ENCODE peak calls at places on chromosomes 12 and 14, in five cellular contexts. P, N, Y, T and M are unnamed samples.
A peak's percentile ranks its signal among the peaks of the same experiment; 100 is the strongest.

GRCh38 chr14:24690492-24690891 is 56.5 kb upstream of the GZMB start:
- DNase-seq in P (no peak), N (no peak), Y (no peak), T (no peak), M (no peak)

GRCh38 chr14:63248211-63248610 is 44.0 kb downstream of the RHOJ start:
- DNase-seq in P (no peak), N (peak; percentile 84), Y (no peak), T (no peak), M (peak; percentile 86)

GRCh38 chr12:129563266-129563665 is 340.6 kb downstream of the TMEM132D start:
- DNase-seq in P (no peak), N (no peak), Y (no peak), T (no peak), M (no peak)

GRCh38 chr14:105839425-105840265 is 313.3 kb downstream of the TMEM121 start:
- DNase-seq in P (no peak), N (no peak), Y (no peak), T (no peak), M (no peak)

GRCh38 chr12:34205401-34205800 is 183.1 kb downstream of the ALG10 start:
- DNase-seq in P (no peak), N (no peak), Y (no peak), T (no peak), M (no peak)

GRCh38 chr12:130644566-130644965 is 71.5 kb downstream of the RIMBP2 start:
- DNase-seq in P (no peak), N (no peak), Y (no peak), T (no peak), M (no peak)

GRCh38 chr12:3303410-3304136 is 187.4 kb upstream of the PRMT8 start:
- DNase-seq in P (peak; percentile 25), N (no peak), Y (peak; percentile 52), T (no peak), M (no peak)

GRCh38 chr14:92040431-92041040 is 677 bp upstream of the TRIP11 start:
- DNase-seq in P (peak; percentile 37), N (peak; percentile 46), Y (peak; percentile 18), T (peak; percentile 25), M (peak; percentile 19)

GRCh38 chr12:113159937-113160336 is 10.4 kb downstream of the CFAP73 start:
- DNase-seq in P (no peak), N (no peak), Y (no peak), T (no peak), M (no peak)

GRCh38 chr14:50359631-50360030 is 37.0 kb downstream of the CDKL1 start:
- DNase-seq in P (no peak), N (no peak), Y (no peak), T (no peak), M (no peak)

GRCh38 chr14:97382616-97383226 is 585.5 kb downstream of the VRK1 start:
- DNase-seq in P (no peak), N (no peak), Y (no peak), T (peak; percentile 28), M (no peak)

GRCh38 chr14:92665699-92666110 is 82.7 kb downstream of the LGMN start:
- DNase-seq in P (no peak), N (peak; percentile 30), Y (no peak), T (no peak), M (no peak)

GRCh38 chr14:74421997-74422396 is 4.0 kb downstream of the SYNDIG1L start:
- DNase-seq in P (no peak), N (no peak), Y (no peak), T (no peak), M (no peak)

GRCh38 chr14:22466520-22466919 is 122.5 kb downstream of the DAD1 start:
- DNase-seq in P (no peak), N (no peak), Y (no peak), T (no peak), M (peak; percentile 31)

GRCh38 chr14:61460853-61461611 is 139.7 kb downstream of the PRKCH start:
- DNase-seq in P (no peak), N (peak; percentile 60), Y (peak; percentile 58), T (no peak), M (no peak)

GRCh38 chr12:39236994-39237393 is 205.9 kb downstream of the KIF21A start:
- DNase-seq in P (peak; percentile 49), N (peak; percentile 3), Y (no peak), T (no peak), M (peak; percentile 88)

GRCh38 chr12:65335021-65335714 is 56.7 kb downstream of the MSRB3 start:
- DNase-seq in P (peak; percentile 73), N (peak; percentile 40), Y (peak; percentile 86), T (no peak), M (peak; percentile 95)

GRCh38 chr12:100473716-100474150 is at the start of gene NR1H4:
- DNase-seq in P (no peak), N (no peak), Y (peak; percentile 32), T (no peak), M (peak; percentile 75)

GRCh38 chr12:107645630-107646333 is 39.8 kb upstream of the PWP1 start:
- DNase-seq in P (peak; percentile 48), N (peak; percentile 85), Y (no peak), T (no peak), M (no peak)

GRCh38 chr12:60926256-60926655 is 1330.4 kb downstream of the SLC16A7 start:
- DNase-seq in P (no peak), N (no peak), Y (no peak), T (no peak), M (no peak)

GRCh38 chr12:9332564-9332963 is 124.4 kb upstream of the PZP start:
- DNase-seq in P (no peak), N (no peak), Y (no peak), T (no peak), M (no peak)

GRCh38 chr12:93664573-93665138 is 12.5 kb upstream of the CRADD start:
- DNase-seq in P (no peak), N (no peak), Y (peak; percentile 8), T (no peak), M (peak; percentile 18)

GRCh38 chr12:45183263-45183662 is 32.6 kb upstream of the ANO6 start:
- DNase-seq in P (no peak), N (peak; percentile 51), Y (peak; percentile 13), T (no peak), M (peak; percentile 50)

GRCh38 chr12:22164101-22164500 is 118.1 kb downstream of the CMAS start:
- DNase-seq in P (no peak), N (no peak), Y (no peak), T (no peak), M (no peak)

GRCh38 chr14:66509874-66510273 is 1.9 kb downstream of the GPHN start:
- DNase-seq in P (no peak), N (no peak), Y (no peak), T (no peak), M (no peak)

GRCh38 chr12:108757842-108758241 is 26.5 kb upstream of the CORO1C start:
- DNase-seq in P (no peak), N (no peak), Y (no peak), T (no peak), M (no peak)

GRCh38 chr14:74965770-74966153 is 10.4 kb upstream of the PGF start:
- DNase-seq in P (no peak), N (peak; percentile 56), Y (no peak), T (no peak), M (peak; percentile 66)

GRCh38 chr14:99261916-99262787 is 9.8 kb downstream of the BCL11B start:
- DNase-seq in P (no peak), N (no peak), Y (no peak), T (no peak), M (no peak)

GRCh38 chr12:95336387-95337067 is 118.9 kb downstream of the VEZT start:
- DNase-seq in P (peak; percentile 88), N (peak; percentile 91), Y (peak; percentile 86), T (no peak), M (peak; percentile 81)

GRCh38 chr14:60848066-60848465 is 113.5 kb downstream of the MNAT1 start:
- DNase-seq in P (no peak), N (no peak), Y (no peak), T (no peak), M (no peak)

GRCh38 chr12:938810-939209 is 10.7 kb downstream of the RAD52 start:
- DNase-seq in P (no peak), N (no peak), Y (no peak), T (no peak), M (no peak)

GRCh38 chr12:130335517-130336392 is 1.9 kb upstream of the PIWIL1 start:
- DNase-seq in P (peak; percentile 83), N (peak; percentile 46), Y (peak; percentile 52), T (peak; percentile 3), M (peak; percentile 27)

GRCh38 chr12:20434993-20435392 is 66.7 kb downstream of the PDE3A start:
- DNase-seq in P (no peak), N (peak; percentile 49), Y (no peak), T (no peak), M (peak; percentile 72)

GRCh38 chr14:51954657-51955056 is 34.7 kb upstream of the RTRAF start:
- DNase-seq in P (no peak), N (no peak), Y (no peak), T (no peak), M (no peak)
- TF ChIP-seq CTCF in P (no peak), N (no peak), Y (no peak), T (peak; percentile 31), M (no peak)

GRCh38 chr14:51724650-51725049 is 72.9 kb downstream of the FRMD6 start:
- DNase-seq in P (no peak), N (no peak), Y (no peak), T (no peak), M (no peak)

GRCh38 chr14:51715742-51716141 is 64.0 kb downstream of the FRMD6 start:
- DNase-seq in P (no peak), N (no peak), Y (no peak), T (no peak), M (no peak)

GRCh38 chr14:51715250-51715649 is 63.5 kb downstream of the FRMD6 start:
- DNase-seq in P (no peak), N (no peak), Y (no peak), T (no peak), M (no peak)

GRCh38 chr14:51716610-51717009 is 64.9 kb downstream of the FRMD6 start:
- DNase-seq in P (no peak), N (no peak), Y (no peak), T (no peak), M (no peak)

DNA sequence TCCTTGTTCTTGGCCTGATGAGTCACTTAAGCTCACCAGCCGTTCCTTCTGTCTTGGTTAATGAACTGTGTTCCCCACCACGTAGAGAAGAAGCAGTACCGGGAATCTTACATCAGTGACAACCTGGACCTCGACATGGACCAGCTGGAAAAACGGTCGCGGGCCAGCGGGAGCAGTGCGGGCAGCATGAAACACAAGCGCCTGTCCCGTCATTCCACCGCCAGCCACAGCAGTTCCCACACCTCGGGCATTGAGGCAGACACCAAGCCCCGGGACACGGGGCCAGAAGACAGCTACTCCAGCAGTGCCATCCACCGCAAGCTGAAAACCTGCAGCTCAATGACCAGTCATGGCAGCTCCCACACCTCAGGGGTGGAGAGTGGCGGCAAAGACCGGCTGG is 68.3 kb downstream of the FRMD6 start:
- DNase-seq in P (no peak), N (no peak), Y (no peak), T (no peak), M (no peak)
- H3K4me3 ChIP-seq in P (no peak overlapping the region), N (no peak overlapping the region), Y (no peak overlapping the region), T (no peak overlapping the region), M (no peak overlapping the region)

GRCh38 chr14:56119221-56119967 is 1.2 kb downstream of the PELI2 start:
- DNase-seq in P (peak; percentile 61), N (peak; percentile 54), Y (no peak), T (no peak), M (peak; percentile 35)
- TF ChIP-seq EZH2 in P (no peak), N (no peak), Y (peak; percentile 91), T (peak; percentile 18), M (no peak)

DNA sequence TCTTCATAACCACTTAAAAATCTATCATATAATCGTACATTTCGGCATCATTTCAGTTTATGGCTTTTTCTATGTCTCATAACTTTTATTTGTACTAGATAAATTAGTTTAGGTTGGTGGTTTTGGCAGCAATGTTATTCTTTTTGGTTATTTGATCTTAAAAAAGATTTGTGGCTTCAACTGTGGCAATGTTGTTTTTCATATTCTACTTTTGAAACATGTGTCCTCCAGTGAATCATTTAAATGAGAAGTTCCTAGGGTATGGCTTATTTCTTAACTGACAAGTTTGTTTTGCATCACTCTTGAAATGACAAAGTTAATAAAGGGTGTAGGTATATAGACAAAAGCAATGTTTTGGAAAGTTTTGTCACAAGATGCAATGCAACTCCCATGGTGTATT is 11.1 kb upstream of the KITLG start:
- DNase-seq in P (no peak), N (no peak), Y (no peak), T (no peak), M (no peak)
- TF ChIP-seq CTCF in P (no peak), N (no peak), Y (no peak), T (no peak), M (no peak)